ENCODE peak calls at places on chromosomes 6 and 20, in ten cellular contexts. One of them, this sample, is unnamed.

GRCh38 chr20:35179292-35180212 is 7.7 kb downstream of the PROCR start:
- DNase-seq in testis: no peak
- DNase-seq in non-pigmented ciliary epithelial cell: no peak
- DNase-seq in T47D: no peak
- DNase-seq in pulmonary artery endothelial cell: no peak
- DNase-seq in RWPE2: no peak
- DNase-seq in A549: no peak
- DNase-seq in putamen: no peak
- DNase-seq in NCI-H82: no peak
- DNase-seq in stimulated activated CD4-positive, alpha-beta T cell treated with anti-CD3 and anti-CD28 coated beads, Interleukin-4, amount 100 ng/mL, for 1 hour: no peak
- DNase-seq in this sample: no peak

GRCh38 chr20:20317195-20318113 is 50.5 kb upstream of the INSM1 start:
- DNase-seq in testis: no peak
- DNase-seq in non-pigmented ciliary epithelial cell: no peak
- DNase-seq in T47D: no peak
- DNase-seq in pulmonary artery endothelial cell: no peak
- DNase-seq in RWPE2: no peak
- DNase-seq in A549: no peak
- DNase-seq in putamen: no peak
- DNase-seq in NCI-H82: peak
- DNase-seq in stimulated activated CD4-positive, alpha-beta T cell treated with anti-CD3 and anti-CD28 coated beads, Interleukin-4, amount 100 ng/mL, for 1 hour: no peak
- DNase-seq in this sample: no peak

GRCh38 chr20:35901678-35902544 is 52.4 kb downstream of the SCAND1 start:
- DNase-seq in testis: no peak
- DNase-seq in non-pigmented ciliary epithelial cell: peak
- DNase-seq in T47D: no peak
- DNase-seq in pulmonary artery endothelial cell: peak
- DNase-seq in RWPE2: no peak
- DNase-seq in A549: peak
- DNase-seq in putamen: no peak
- DNase-seq in NCI-H82: peak
- DNase-seq in stimulated activated CD4-positive, alpha-beta T cell treated with anti-CD3 and anti-CD28 coated beads, Interleukin-4, amount 100 ng/mL, for 1 hour: no peak
- DNase-seq in this sample: no peak

GRCh38 chr6:48111143-48111506 is at the start of gene PTCHD4:
- DNase-seq in testis: no peak
- DNase-seq in non-pigmented ciliary epithelial cell: peak
- DNase-seq in T47D: no peak
- DNase-seq in pulmonary artery endothelial cell: peak
- DNase-seq in RWPE2: peak
- DNase-seq in A549: peak
- DNase-seq in putamen: no peak
- DNase-seq in NCI-H82: no peak
- DNase-seq in stimulated activated CD4-positive, alpha-beta T cell treated with anti-CD3 and anti-CD28 coated beads, Interleukin-4, amount 100 ng/mL, for 1 hour: no peak
- DNase-seq in this sample: peak

GRCh38 chr6:44049163-44049988 is 77.9 kb downstream of the MRPL14 start:
- DNase-seq in testis: no peak
- DNase-seq in non-pigmented ciliary epithelial cell: no peak
- DNase-seq in T47D: no peak
- DNase-seq in pulmonary artery endothelial cell: no peak
- DNase-seq in RWPE2: no peak
- DNase-seq in A549: no peak
- DNase-seq in putamen: no peak
- DNase-seq in NCI-H82: no peak
- DNase-seq in stimulated activated CD4-positive, alpha-beta T cell treated with anti-CD3 and anti-CD28 coated beads, Interleukin-4, amount 100 ng/mL, for 1 hour: no peak
- DNase-seq in this sample: no peak

GRCh38 chr6:118668761-118669411 is 17.5 kb upstream of the CEP85L start:
- DNase-seq in testis: no peak
- DNase-seq in non-pigmented ciliary epithelial cell: peak
- DNase-seq in T47D: no peak
- DNase-seq in pulmonary artery endothelial cell: no peak
- DNase-seq in RWPE2: no peak
- DNase-seq in A549: no peak
- DNase-seq in putamen: no peak
- DNase-seq in NCI-H82: peak
- DNase-seq in stimulated activated CD4-positive, alpha-beta T cell treated with anti-CD3 and anti-CD28 coated beads, Interleukin-4, amount 100 ng/mL, for 1 hour: no peak
- DNase-seq in this sample: no peak

GRCh38 chr20:47843886-47844567 is 58.7 kb upstream of the SULF2 start:
- DNase-seq in testis: no peak
- DNase-seq in non-pigmented ciliary epithelial cell: no peak
- DNase-seq in T47D: no peak
- DNase-seq in pulmonary artery endothelial cell: no peak
- DNase-seq in RWPE2: peak
- DNase-seq in A549: peak
- DNase-seq in putamen: no peak
- DNase-seq in NCI-H82: no peak
- DNase-seq in stimulated activated CD4-positive, alpha-beta T cell treated with anti-CD3 and anti-CD28 coated beads, Interleukin-4, amount 100 ng/mL, for 1 hour: no peak
- DNase-seq in this sample: no peak

GRCh38 chr6:219641-220198 is 72.6 kb upstream of the DUSP22 start:
- DNase-seq in testis: peak
- DNase-seq in non-pigmented ciliary epithelial cell: no peak
- DNase-seq in T47D: no peak
- DNase-seq in pulmonary artery endothelial cell: no peak
- DNase-seq in RWPE2: no peak
- DNase-seq in A549: no peak
- DNase-seq in putamen: no peak
- DNase-seq in NCI-H82: no peak
- DNase-seq in stimulated activated CD4-positive, alpha-beta T cell treated with anti-CD3 and anti-CD28 coated beads, Interleukin-4, amount 100 ng/mL, for 1 hour: no peak
- DNase-seq in this sample: no peak